ENCODE peak calls at places on chromosome 4, in seven cellular contexts. R is endothelial cell of umbilical vein, V is body of pancreas, G is cardiac muscle cell, S is transverse colon, H is ovary, E is fibroblast of lung. N is an unnamed sample.

GRCh38 chr4:169485791-169486742 is 126.3 kb downstream of the NEK1 start:
- DNase-seq in R (peak; percentile 78), V (peak; percentile 19), G (peak; percentile 73), S (peak; percentile 26), H (no peak), E (peak; percentile 79), N (peak; percentile 65)

GRCh38 chr4:82569727-82570126 is 7.9 kb upstream of the TMEM150C start:
- DNase-seq in R (no peak), V (no peak), G (no peak), S (no peak), H (no peak), E (no peak), N (no peak)

GRCh38 chr4:100081511-100081910 is 108.8 kb downstream of the DDIT4L start:
- DNase-seq in R (no peak), V (no peak), G (no peak), S (no peak), H (no peak), E (no peak), N (no peak)

GRCh38 chr4:82372502-82372873 is 1.3 kb downstream of the HNRNPD start:
- DNase-seq in R (peak; percentile 35), V (peak; percentile 40), G (peak; percentile 32), S (peak; percentile 55), H (no peak), E (peak; percentile 28), N (peak; percentile 65)

GRCh38 chr4:108619372-108620100 is 840 bp upstream of the RPL34 start:
- DNase-seq in R (no peak), V (no peak), G (no peak), S (no peak), H (no peak), E (no peak), N (no peak)

GRCh38 chr4:137519406-137519805 is 12.9 kb downstream of the PCDH18 start:
- DNase-seq in R (peak; percentile 89), V (no peak), G (peak; percentile 67), S (no peak), H (no peak), E (peak; percentile 71), N (no peak)

GRCh38 chr4:5921981-5922380 is 29.1 kb upstream of the CRMP1 start:
- DNase-seq in R (no peak), V (no peak), G (no peak), S (no peak), H (no peak), E (no peak), N (no peak)

GRCh38 chr4:70571772-70572171 is 20.3 kb upstream of the AMBN start:
- DNase-seq in R (no peak), V (no peak), G (no peak), S (no peak), H (no peak), E (no peak), N (no peak)

GRCh38 chr4:188282620-188283232 is 143.5 kb downstream of the TRIML1 start:
- DNase-seq in R (no peak), V (no peak), G (no peak), S (no peak), H (no peak), E (no peak), N (no peak)

GRCh38 chr4:80254114-80254513 is 12.3 kb upstream of the FGF5 start:
- DNase-seq in R (no peak), V (no peak), G (no peak), S (no peak), H (no peak), E (no peak), N (no peak)

GRCh38 chr4:80255374-80256095 is 10.9 kb upstream of the FGF5 start:
- DNase-seq in R (no peak), V (no peak), G (no peak), S (no peak), H (no peak), E (no peak), N (no peak)

GRCh38 chr4:80261989-80262600 is 4.4 kb upstream of the FGF5 start:
- DNase-seq in R (no peak), V (no peak), G (no peak), S (no peak), H (no peak), E (no peak), N (no peak)

GRCh38 chr4:80259012-80259411 is 7.5 kb upstream of the FGF5 start:
- DNase-seq in R (no peak), V (no peak), G (no peak), S (no peak), H (no peak), E (no peak), N (no peak)

DNA sequence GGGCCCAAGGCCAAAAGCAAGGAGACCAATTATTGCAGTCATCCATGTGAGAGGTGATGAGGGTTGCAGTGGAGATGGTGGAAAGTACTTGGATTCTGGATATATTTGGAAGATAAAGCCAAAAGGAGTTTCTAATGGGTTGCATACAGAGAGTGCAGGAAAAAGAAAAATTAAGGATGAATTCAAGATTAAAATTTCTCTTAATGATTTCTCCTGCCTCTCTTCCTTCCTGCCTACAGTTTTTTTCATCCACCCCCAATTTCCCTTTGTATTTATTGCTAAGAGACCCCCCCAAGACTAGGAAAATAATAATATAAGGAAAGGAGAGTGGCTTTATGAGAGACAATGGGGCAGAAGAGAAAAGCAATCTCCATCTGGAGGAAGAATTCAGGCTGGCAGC is 8.6 kb upstream of the FGF5 start:
- DNase-seq in R (no peak), V (no peak), G (no peak), S (no peak), H (no peak), E (no peak), N (no peak)
- H3K27me3 ChIP-seq in R (peaks cover 56% of the 10 kb centered on the region), V (no peaks in the 10 kb centered on the region), G (peaks cover 42% of the 10 kb centered on the region), S (peaks cover 26% of the 10 kb centered on the region), H (no peaks in the 10 kb centered on the region), E (no peaks in the 10 kb centered on the region), N (no peaks in the 10 kb centered on the region)

GRCh38 chr4:12022409-12022808 is 593.7 kb upstream of the HS3ST1 start:
- DNase-seq in R (no peak), V (no peak), G (no peak), S (no peak), H (no peak), E (no peak), N (no peak)
- H3K9me3 ChIP-seq in R (no peaks in the 10 kb centered on the region), V (no peaks in the 10 kb centered on the region), G (no peaks in the 10 kb centered on the region), S (peaks cover under 1% of the 10 kb centered on the region), H (no peaks in the 10 kb centered on the region), E (no peaks in the 10 kb centered on the region), N (no peaks in the 10 kb centered on the region)

GRCh38 chr4:7397206-7398103 is 37.3 kb downstream of the PSAPL1 start:
- DNase-seq in R (no peak), V (peak; percentile 4), G (no peak), S (no peak), H (no peak), E (no peak), N (no peak)

GRCh38 chr4:7399433-7400234 is 35.1 kb downstream of the PSAPL1 start:
- DNase-seq in R (no peak), V (peak; percentile 3), G (no peak), S (no peak), H (peak; percentile 5), E (no peak), N (no peak)

GRCh38 chr4:7398788-7399432 is 35.8 kb downstream of the PSAPL1 start:
- DNase-seq in R (no peak), V (no peak), G (no peak), S (no peak), H (peak; percentile 4), E (no peak), N (no peak)

GRCh38 chr4:7396186-7396585 is 38.5 kb downstream of the PSAPL1 start:
- DNase-seq in R (no peak), V (no peak), G (no peak), S (no peak), H (no peak), E (no peak), N (no peak)

DNA sequence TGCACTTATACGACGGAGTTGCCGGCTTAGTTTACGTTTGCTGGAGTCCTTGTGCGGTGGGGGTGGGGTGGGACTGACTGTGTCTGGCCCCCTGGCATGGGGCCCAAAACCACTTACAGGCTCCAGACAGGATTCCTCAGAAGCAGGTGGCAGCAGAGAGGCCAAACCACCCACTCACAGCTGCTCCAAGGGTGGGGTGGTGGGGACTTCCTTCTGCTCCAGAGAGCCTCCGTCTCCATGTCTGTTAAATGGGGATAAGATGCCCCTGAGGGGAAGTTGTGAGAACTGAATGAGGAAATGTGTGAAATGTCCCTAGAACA is 36.7 kb downstream of the PSAPL1 start:
- DNase-seq in R (no peak), V (peak; percentile 77), G (peak; percentile 33), S (peak; percentile 18), H (no peak), E (peak; percentile 19), N (no peak)
- H3K27ac ChIP-seq in R (no peak overlapping the region), V (no peak overlapping the region), G (no peak overlapping the region), S (no peak overlapping the region), H (no peak overlapping the region), E (no peak overlapping the region), N (no peak overlapping the region)

GRCh38 chr4:174209296-174209695 is 74.2 kb downstream of the FBXO8 start:
- DNase-seq in R (no peak), V (no peak), G (no peak), S (no peak), H (no peak), E (no peak), N (no peak)

GRCh38 chr4:174210354-174210753 is 73.1 kb downstream of the FBXO8 start:
- DNase-seq in R (no peak), V (no peak), G (no peak), S (no peak), H (no peak), E (no peak), N (no peak)

GRCh38 chr4:174212061-174212460 is 71.4 kb downstream of the FBXO8 start:
- DNase-seq in R (no peak), V (no peak), G (no peak), S (no peak), H (no peak), E (no peak), N (no peak)

GRCh38 chr4:174211611-174212044 is 71.8 kb downstream of the FBXO8 start:
- DNase-seq in R (no peak), V (no peak), G (no peak), S (no peak), H (no peak), E (no peak), N (no peak)

DNA sequence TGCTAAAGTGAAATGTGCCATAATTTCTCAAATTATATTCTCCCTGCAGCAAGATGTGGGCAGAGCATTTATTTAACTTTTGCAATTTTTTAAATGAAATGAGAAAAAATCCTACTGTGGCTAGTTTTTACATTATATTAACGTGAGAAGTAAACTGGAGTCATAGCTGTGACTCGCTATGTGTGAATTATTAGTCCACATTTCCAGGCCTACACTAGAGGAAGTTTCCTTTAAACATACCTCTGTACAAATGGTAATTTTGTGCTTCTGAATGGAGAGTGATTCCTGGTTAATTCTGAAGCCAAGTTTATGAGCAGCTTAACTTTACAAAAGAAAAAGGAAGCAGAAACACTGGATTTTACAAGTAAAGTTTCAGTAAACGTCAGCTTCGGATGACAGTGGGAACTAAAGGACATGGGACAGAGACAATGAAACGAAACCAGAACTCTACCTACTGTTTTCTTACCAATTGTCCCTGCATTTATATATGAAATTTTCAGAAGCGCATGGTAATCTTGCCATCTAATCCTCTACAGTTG is 72.4 kb downstream of the FBXO8 start:
- DNase-seq in R (no peak), V (no peak), G (no peak), S (no peak), H (no peak), E (no peak), N (no peak)
- H3K27me3 ChIP-seq in R (peaks cover 86% of the 10 kb centered on the region), V (peaks cover 30% of the 10 kb centered on the region), G (peaks cover 66% of the 10 kb centered on the region), S (peaks cover 91% of the 10 kb centered on the region), H (no peaks in the 10 kb centered on the region), E (peaks cover 26% of the 10 kb centered on the region), N (no peaks in the 10 kb centered on the region)

GRCh38 chr4:38576767-38577166 is 87.2 kb upstream of the KLF3 start:
- DNase-seq in R (no peak), V (no peak), G (no peak), S (no peak), H (no peak), E (no peak), N (no peak)
- H3K9me3 ChIP-seq in R (no peaks in the 10 kb centered on the region), V (no peaks in the 10 kb centered on the region), G (no peaks in the 10 kb centered on the region), S (no peaks in the 10 kb centered on the region), H (no peaks in the 10 kb centered on the region), E (no peaks in the 10 kb centered on the region), N (no peaks in the 10 kb centered on the region)